ENCODE peak calls at places on chromosomes 13 and 19, in ten cellular contexts. F is transverse colon, T is adrenal gland, Y is ovary, O is uterus, Z is IMR-90, I is body of pancreas, U is spleen, G is tibial nerve, E is stomach. M is an unnamed sample.

GRCh38 chr19:40503300-40503699 is 36.5 kb downstream of the SPTBN4 start:
- DNase-seq in F (no peak), T (no peak), Y (no peak), O (no peak), Z (no peak), I (no peak), U (no peak), G (no peak), E (no peak), M (no peak)

GRCh38 chr19:50720921-50721291 is 1.3 kb upstream of the SHANK1 start:
- DNase-seq in F (no peak), T (peak), Y (no peak), O (no peak), Z (peak), I (no peak), U (no peak), G (no peak), E (no peak), M (no peak)

GRCh38 chr13:35789335-35790166 is 313.1 kb upstream of the MAB21L1 start:
- DNase-seq in F (no peak), T (no peak), Y (no peak), O (no peak), Z (peak), I (no peak), U (no peak), G (no peak), E (no peak), M (no peak)

GRCh38 chr19:46714523-46715106 is 2.3 kb downstream of the PRKD2 start:
- DNase-seq in F (no peak), T (no peak), Y (no peak), O (no peak), Z (no peak), I (no peak), U (no peak), G (no peak), E (no peak), M (no peak)

GRCh38 chr19:57338798-57339378 is 12.2 kb upstream of the ZNF304 start:
- DNase-seq in F (no peak), T (no peak), Y (no peak), O (no peak), Z (peak), I (no peak), U (no peak), G (no peak), E (no peak), M (no peak)

GRCh38 chr13:31213681-31214289 is 14.0 kb downstream of the B3GLCT start:
- DNase-seq in F (no peak), T (no peak), Y (no peak), O (no peak), Z (peak), I (no peak), U (no peak), G (no peak), E (no peak), M (no peak)

GRCh38 chr19:5932593-5933262 is 18.7 kb downstream of the CAPS start:
- DNase-seq in F (no peak), T (no peak), Y (no peak), O (no peak), Z (no peak), I (no peak), U (no peak), G (no peak), E (no peak), M (no peak)

GRCh38 chr13:21216332-21216731 is 39.9 kb downstream of the MRPL57 start:
- DNase-seq in F (no peak), T (no peak), Y (no peak), O (no peak), Z (no peak), I (no peak), U (no peak), G (no peak), E (no peak), M (no peak)

GRCh38 chr13:40794414-40795368 is 5.3 kb downstream of the SLC25A15 start:
- DNase-seq in F (no peak), T (no peak), Y (no peak), O (no peak), Z (no peak), I (no peak), U (no peak), G (no peak), E (no peak), M (peak)

GRCh38 chr13:33633701-33634525 is 184.0 kb upstream of the RFC3 start:
- DNase-seq in F (no peak), T (no peak), Y (no peak), O (no peak), Z (peak), I (no peak), U (no peak), G (no peak), E (no peak), M (no peak)

GRCh38 chr13:74576504-74576903 is 442.3 kb upstream of the KLF12 start:
- DNase-seq in F (no peak), T (no peak), Y (no peak), O (no peak), Z (no peak), I (no peak), U (no peak), G (no peak), E (no peak), M (no peak)

GRCh38 chr13:22092791-22093545 is 422.1 kb downstream of the FGF9 start:
- DNase-seq in F (no peak), T (no peak), Y (no peak), O (no peak), Z (peak), I (no peak), U (no peak), G (no peak), E (no peak), M (no peak)

DNA sequence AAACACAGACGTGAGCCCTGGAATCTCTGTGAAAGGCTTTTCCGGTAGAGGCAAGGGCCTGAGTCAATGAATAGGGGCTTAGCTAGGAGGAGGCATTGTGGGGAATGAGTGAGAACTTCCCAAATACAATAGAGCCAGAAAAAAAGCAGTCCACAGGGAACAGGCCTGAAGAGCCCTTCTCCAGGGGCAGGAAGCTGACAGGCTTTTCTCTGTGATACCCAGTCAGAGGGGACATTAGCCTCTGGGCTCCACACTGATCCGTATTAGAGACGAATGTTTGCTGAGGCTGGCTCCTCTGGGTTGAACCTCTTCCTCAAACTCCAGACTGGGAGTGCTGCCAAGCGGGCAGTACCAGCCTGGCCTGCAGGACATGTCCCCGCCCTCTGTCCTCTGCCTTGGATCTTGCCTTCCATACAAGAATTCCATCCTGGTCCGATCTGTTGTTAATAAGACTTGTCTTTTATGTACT is 2.3 kb downstream of the DHRS12 start:
- DNase-seq in F (peak), T (peak), Y (no peak), O (no peak), Z (no peak), I (peak), U (peak), G (peak), E (peak), M (peak)
- H3K27ac ChIP-seq in F (peak), T (no peak), Y (peak), O (peak), Z (no peak), I (peak), U (peak), G (peak), E (peak), M (no peak)

DNA sequence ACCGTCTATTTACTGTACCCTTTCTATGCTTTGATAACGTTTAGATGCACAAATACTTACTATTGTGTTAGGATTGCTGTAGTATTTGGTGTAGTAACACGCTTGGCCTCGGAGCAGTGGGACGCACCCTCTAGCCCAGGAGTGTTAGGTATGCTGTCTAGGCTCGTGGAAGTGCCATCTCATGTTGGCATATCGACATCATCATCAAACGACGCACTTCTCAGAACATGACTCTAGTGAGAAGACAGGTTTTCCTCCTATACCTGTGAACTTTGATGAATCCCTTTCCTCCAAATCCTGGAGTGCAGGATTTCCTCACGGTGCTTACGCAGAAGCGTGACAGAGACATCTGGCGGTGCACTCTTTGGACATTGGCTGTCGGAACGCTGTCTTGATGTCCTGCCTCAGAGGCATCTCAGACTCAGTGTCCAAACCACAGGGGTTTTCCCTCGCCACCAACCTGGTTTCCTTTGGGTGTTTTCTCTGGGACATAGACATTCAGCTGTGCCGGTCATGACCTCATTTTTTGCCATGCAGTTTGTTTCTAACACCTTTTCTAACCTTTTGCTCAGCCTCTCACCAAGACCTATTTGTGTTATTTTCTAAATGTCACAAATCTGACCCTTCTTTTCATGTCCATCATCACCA is 6.3 kb downstream of the SNRNP70 start:
- DNase-seq in F (no peak), T (no peak), Y (no peak), O (no peak), Z (no peak), I (no peak), U (no peak), G (no peak), E (no peak), M (no peak)
- TF ChIP-seq POLR2A in F (no peak), T (no peak), Y (no peak), O (no peak), Z (no peak), I (no peak), U (no peak), G (no peak), E (no peak), M (no peak)

GRCh38 chr13:99980201-99981114 is 1.1 kb upstream of the ZIC2 start:
- DNase-seq in F (peak), T (peak), Y (peak), O (peak), Z (peak), I (peak), U (peak), G (no peak), E (peak), M (peak)
- H3K27ac ChIP-seq in F (no peak), T (no peak), Y (no peak), O (no peak), Z (no peak), I (no peak), U (no peak), G (no peak), E (no peak), M (no peak)

GRCh38 chr13:44312131-44312530 is 61.5 kb upstream of the SERP2 start:
- DNase-seq in F (no peak), T (no peak), Y (no peak), O (no peak), Z (no peak), I (no peak), U (no peak), G (no peak), E (no peak), M (no peak)
- TF ChIP-seq POLR2A in F (no peak), T (no peak), Y (no peak), O (no peak), Z (no peak), I (no peak), U (no peak), G (no peak), E (no peak), M (no peak)

DNA sequence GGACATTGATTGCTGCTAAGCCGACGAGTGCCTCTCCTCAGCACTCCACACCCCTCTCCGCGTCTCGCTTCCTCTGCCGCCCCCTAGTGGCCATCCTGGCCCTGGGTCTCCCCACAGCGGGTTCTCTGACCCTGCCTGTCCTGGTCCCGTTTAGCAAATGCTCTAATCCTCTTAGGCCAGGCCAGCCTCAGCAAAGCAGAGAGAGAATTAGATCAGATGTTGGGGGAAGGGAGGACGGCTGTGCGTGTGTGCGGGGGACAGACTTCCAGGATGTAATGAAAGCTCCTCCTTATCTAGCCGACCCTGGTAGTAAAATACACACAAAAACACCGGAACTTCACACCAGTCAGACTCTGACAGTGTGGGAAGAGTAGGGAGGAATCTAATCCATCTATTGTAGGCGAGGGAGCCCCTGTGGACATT is 4.5 kb downstream of the TPRX2 start:
- DNase-seq in F (peak), T (peak), Y (peak), O (peak), Z (peak), I (peak), U (peak), G (peak), E (peak), M (peak)
- H3K27ac ChIP-seq in F (no peak), T (no peak), Y (no peak), O (no peak), Z (no peak), I (no peak), U (no peak), G (no peak), E (no peak), M (no peak)

GRCh38 chr19:16112778-16113177 is 1.1 kb downstream of the RAB8A start:
- DNase-seq in F (no peak), T (peak), Y (no peak), O (no peak), Z (no peak), I (no peak), U (no peak), G (no peak), E (no peak), M (no peak)

GRCh38 chr19:16115309-16116039 is 3.8 kb downstream of the RAB8A start:
- DNase-seq in F (peak), T (no peak), Y (no peak), O (no peak), Z (no peak), I (no peak), U (no peak), G (no peak), E (no peak), M (peak)

GRCh38 chr19:16111160-16111908 is at the start of gene RAB8A:
- DNase-seq in F (peak), T (peak), Y (peak), O (peak), Z (peak), I (peak), U (peak), G (peak), E (peak), M (peak)

GRCh38 chr19:16113727-16114126 is 2.0 kb downstream of the RAB8A start:
- DNase-seq in F (no peak), T (no peak), Y (no peak), O (no peak), Z (no peak), I (no peak), U (no peak), G (no peak), E (no peak), M (no peak)

GRCh38 chr19:16111909-16112752 is 442 bp downstream of the RAB8A start:
- DNase-seq in F (peak), T (peak), Y (no peak), O (no peak), Z (no peak), I (no peak), U (no peak), G (no peak), E (no peak), M (no peak)
- TF ChIP-seq POLR2A in F (peak), T (no peak), Y (peak), O (no peak), Z (peak), I (peak), U (no peak), G (peak), E (no peak), M (peak)

GRCh38 chr13:44244288-44244687 is 129.3 kb upstream of the SERP2 start:
- DNase-seq in F (no peak), T (no peak), Y (no peak), O (no peak), Z (peak), I (no peak), U (no peak), G (no peak), E (no peak), M (no peak)
- H3K27ac ChIP-seq in F (no peak), T (no peak), Y (no peak), O (peak), Z (no peak), I (no peak), U (no peak), G (no peak), E (no peak), M (no peak)

DNA sequence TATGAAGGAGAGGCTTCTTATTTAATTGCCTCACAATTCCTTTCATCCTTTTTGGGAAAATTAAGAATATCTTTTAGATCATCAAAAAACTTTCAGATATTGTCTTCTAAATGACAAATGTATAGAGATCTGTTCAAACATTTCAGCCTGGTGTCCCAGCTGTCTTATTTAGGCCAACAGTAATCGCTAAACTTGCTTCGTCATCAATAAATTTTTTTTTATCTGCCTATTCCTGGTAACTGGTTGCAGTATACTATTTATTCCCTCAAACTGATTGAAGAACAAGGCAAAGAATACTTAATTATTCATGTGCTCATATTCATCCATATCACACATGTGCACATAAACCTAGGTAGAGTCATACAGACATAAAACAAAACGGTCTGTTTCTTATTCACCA is 5.3 kb upstream of the MYO16 start:
- DNase-seq in F (no peak), T (no peak), Y (no peak), O (no peak), Z (no peak), I (no peak), U (no peak), G (no peak), E (no peak), M (no peak)
- TF ChIP-seq POLR2A in F (no peak), T (no peak), Y (no peak), O (no peak), Z (no peak), I (no peak), U (no peak), G (no peak), E (no peak), M (no peak)

DNA sequence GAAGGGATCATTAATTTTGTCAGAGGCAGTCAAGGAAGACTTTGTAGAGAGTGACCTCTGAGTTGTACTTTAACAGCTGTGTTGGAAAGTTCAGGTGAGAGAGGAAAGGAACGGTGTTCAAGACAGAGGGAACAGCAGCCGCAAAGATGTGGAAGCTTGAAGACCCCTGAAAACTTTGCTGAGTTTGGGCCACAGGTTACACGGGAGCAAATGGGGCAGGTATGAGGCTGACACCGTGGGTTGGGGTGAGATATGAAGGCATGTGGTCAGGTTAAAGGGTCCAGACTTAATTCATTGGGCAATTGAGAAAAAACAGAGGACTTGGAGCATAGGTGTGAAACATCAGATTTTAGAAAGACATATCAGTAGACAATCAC is 72.0 kb upstream of the SERP2 start:
- DNase-seq in F (no peak), T (no peak), Y (no peak), O (no peak), Z (no peak), I (no peak), U (no peak), G (no peak), E (no peak), M (no peak)
- H3K27ac ChIP-seq in F (peak), T (no peak), Y (peak), O (peak), Z (no peak), I (peak), U (no peak), G (no peak), E (peak), M (no peak)

DNA sequence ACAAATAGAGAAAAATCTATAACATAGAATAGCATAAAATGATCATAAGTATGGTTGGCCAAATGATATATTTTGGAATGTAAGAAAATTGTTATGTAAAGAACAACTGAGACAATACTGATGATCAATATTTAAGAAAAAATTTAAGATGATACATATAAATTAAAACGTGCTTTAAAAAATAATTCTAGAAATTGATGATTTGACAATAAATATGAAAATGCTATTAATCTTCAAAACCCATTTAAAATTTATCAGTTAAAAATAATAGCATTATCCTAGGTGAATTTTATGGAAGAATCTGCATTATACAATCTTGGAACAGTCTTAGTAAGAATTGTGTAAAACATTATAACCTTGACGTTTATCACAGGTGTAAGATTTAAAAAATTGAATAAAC is 95.1 kb upstream of the DACH1 start:
- DNase-seq in F (no peak), T (no peak), Y (no peak), O (no peak), Z (no peak), I (no peak), U (no peak), G (no peak), E (no peak), M (no peak)
- TF ChIP-seq POLR2A in F (no peak), T (no peak), Y (no peak), O (no peak), Z (no peak), I (no peak), U (no peak), G (no peak), E (no peak), M (no peak)